ENCODE peak calls at places on chromosomes 13 and 19, in four cellular contexts. P is CD4-positive, alpha-beta T cell; M is HT-29; F is lower leg skin. I is an unnamed sample.

GRCh38 chr13:44271031-44271433 is 102.6 kb upstream of the SERP2 start:
- DNase-seq in M (no peak), F (no peak), P (no peak), I (no peak)

GRCh38 chr19:39502640-39503417 is 4.1 kb downstream of the DLL3 start:
- DNase-seq in P (peak), F (no peak), M (peak), I (no peak)

GRCh38 chr19:585551-586110 is 4.0 kb upstream of the HCN2 start:
- DNase-seq in M (no peak), F (no peak), P (no peak), I (no peak)

GRCh38 chr13:52112606-52113005 is 16.3 kb downstream of the NEK5 start:
- DNase-seq in M (no peak), P (no peak), F (no peak), I (no peak)

GRCh38 chr19:16715613-16716012 is 4.0 kb upstream of the NWD1 start:
- DNase-seq in F (no peak), M (no peak), P (no peak), I (no peak)

GRCh38 chr13:21058361-21058760 is 3.0 kb downstream of the LATS2 start:
- DNase-seq in P (no peak), M (peak), F (no peak), I (no peak)

GRCh38 chr19:7862413-7862951 is 11.7 kb downstream of the PRR36 start:
- DNase-seq in M (no peak), F (no peak), P (peak), I (no peak)

GRCh38 chr19:19316082-19316481 is 4.2 kb downstream of the SUGP1 start:
- DNase-seq in P (no peak), F (no peak), M (no peak), I (no peak)

GRCh38 chr13:28464861-28465260 is 30.1 kb downstream of the FLT1 start:
- DNase-seq in P (no peak), F (no peak), M (no peak), I (no peak)

GRCh38 chr19:48481846-48482639 is 12.9 kb downstream of the CYTH2 start:
- DNase-seq in F (no peak), P (no peak), M (no peak), I (no peak)

GRCh38 chr13:112842343-112842856 is 126.6 kb upstream of the MCF2L start:
- DNase-seq in M (no peak), F (no peak), P (no peak), I (peak)

GRCh38 chr13:29118471-29118870 is 298.3 kb downstream of the MTUS2 start:
- DNase-seq in F (no peak), M (no peak), P (no peak), I (no peak)

GRCh38 chr13:27635256-27635655 is 13.6 kb downstream of the POLR1D start:
- DNase-seq in P (no peak), F (no peak), M (no peak), I (no peak)

GRCh38 chr19:58396691-58397532 is 1.5 kb downstream of the RNF225 start:
- DNase-seq in P (no peak), F (no peak), M (no peak), I (no peak)

GRCh38 chr19:28932446-28932845 is 280.5 kb downstream of the UQCRFS1 start:
- DNase-seq in P (no peak), F (no peak), M (no peak), I (no peak)

GRCh38 chr19:52735734-52736133 is 890 bp upstream of the ZNF611 start:
- DNase-seq in P (no peak), M (no peak), F (peak), I (peak)

GRCh38 chr13:104143760-104144406 is 1077.7 kb upstream of the SLC10A2 start:
- DNase-seq in P (no peak), M (peak), F (no peak), I (no peak)

GRCh38 chr13:18212873-18213272 is 968.8 kb downstream of the TUBA3C start:
- DNase-seq in P (no peak), F (peak), M (no peak), I (no peak)

GRCh38 chr13:23020246-23020843 is 160.4 kb upstream of the SGCG start:
- DNase-seq in F (peak), P (peak), M (peak), I (peak)

GRCh38 chr13:46571189-46571901 is 18.4 kb downstream of the LRCH1 start:
- DNase-seq in M (no peak), P (no peak), F (no peak), I (no peak)

GRCh38 chr19:31013391-31013975 is 335.8 kb downstream of the TSHZ3 start:
- DNase-seq in P (no peak), F (no peak), M (no peak), I (no peak)

GRCh38 chr13:95603887-95604533 is 40.5 kb downstream of the DZIP1 start:
- DNase-seq in M (peak), P (no peak), F (no peak), I (no peak)

GRCh38 chr13:77544765-77545316 is 9.3 kb downstream of the SCEL start:
- DNase-seq in M (no peak), P (no peak), F (no peak), I (no peak)

I was measured in uterus.